ENCODE peak calls at places on chromosomes 4 and X, in eight cellular contexts. One of them, this sample, is unnamed.

GRCh38 chr4:122777846-122778501 is 45.5 kb downstream of the BBS12 start:
- DNase-seq in stimulated activated CD4-positive, alpha-beta T cell treated with anti-CD3 and anti-CD28 coated beads, Interleukin-12 subunit alpha, Interleukin-12 subunit beta, amount 100 ng/mL, for 4 hours: no peak
- DNase-seq in osteocyte: no peak
- DNase-seq in putamen: no peak
- DNase-seq in GM03348: peak
- DNase-seq in stimulated activated CD8-positive, alpha-beta memory T cell treated with anti-CD3 and anti-CD28 coated beads, Interleukin-15, amount 100 ng/mL, for 48 hours: no peak
- DNase-seq in NCI-H1694 treated with DMSO at 0.1 percent for 48 hours: no peak
- DNase-seq in AML-193: no peak
- DNase-seq in this sample: no peak

GRCh38 chr4:26985836-26986235 is 125.2 kb downstream of the STIM2 start:
- DNase-seq in stimulated activated CD4-positive, alpha-beta T cell treated with anti-CD3 and anti-CD28 coated beads, Interleukin-12 subunit alpha, Interleukin-12 subunit beta, amount 100 ng/mL, for 4 hours: no peak
- DNase-seq in stimulated activated CD8-positive, alpha-beta memory T cell treated with anti-CD3 and anti-CD28 coated beads, Interleukin-15, amount 100 ng/mL, for 48 hours: no peak
- DNase-seq in GM03348: no peak
- DNase-seq in putamen: no peak
- DNase-seq in osteocyte: no peak
- DNase-seq in NCI-H1694 treated with DMSO at 0.1 percent for 48 hours: no peak
- DNase-seq in AML-193: no peak
- DNase-seq in this sample: no peak

GRCh38 chrX:100863326-100863854 is 10.8 kb downstream of the NOX1 start:
- DNase-seq in putamen: no peak
- DNase-seq in AML-193: no peak
- DNase-seq in osteocyte: no peak
- DNase-seq in stimulated activated CD4-positive, alpha-beta T cell treated with anti-CD3 and anti-CD28 coated beads, Interleukin-12 subunit alpha, Interleukin-12 subunit beta, amount 100 ng/mL, for 4 hours: no peak
- DNase-seq in stimulated activated CD8-positive, alpha-beta memory T cell treated with anti-CD3 and anti-CD28 coated beads, Interleukin-15, amount 100 ng/mL, for 48 hours: no peak
- DNase-seq in GM03348: no peak
- DNase-seq in NCI-H1694 treated with DMSO at 0.1 percent for 48 hours: no peak
- DNase-seq in this sample: no peak

GRCh38 chr4:68872442-68873217 is 56.8 kb downstream of the UGT2B10 start:
- DNase-seq in GM03348: no peak
- DNase-seq in stimulated activated CD4-positive, alpha-beta T cell treated with anti-CD3 and anti-CD28 coated beads, Interleukin-12 subunit alpha, Interleukin-12 subunit beta, amount 100 ng/mL, for 4 hours: no peak
- DNase-seq in stimulated activated CD8-positive, alpha-beta memory T cell treated with anti-CD3 and anti-CD28 coated beads, Interleukin-15, amount 100 ng/mL, for 48 hours: no peak
- DNase-seq in putamen: no peak
- DNase-seq in AML-193: no peak
- DNase-seq in osteocyte: no peak
- DNase-seq in NCI-H1694 treated with DMSO at 0.1 percent for 48 hours: no peak
- DNase-seq in this sample: peak

GRCh38 chrX:15188039-15188438 is 81.8 kb downstream of the ASB9 start:
- DNase-seq in stimulated activated CD8-positive, alpha-beta memory T cell treated with anti-CD3 and anti-CD28 coated beads, Interleukin-15, amount 100 ng/mL, for 48 hours: no peak
- DNase-seq in AML-193: no peak
- DNase-seq in stimulated activated CD4-positive, alpha-beta T cell treated with anti-CD3 and anti-CD28 coated beads, Interleukin-12 subunit alpha, Interleukin-12 subunit beta, amount 100 ng/mL, for 4 hours: no peak
- DNase-seq in NCI-H1694 treated with DMSO at 0.1 percent for 48 hours: no peak
- DNase-seq in osteocyte: no peak
- DNase-seq in GM03348: no peak
- DNase-seq in putamen: no peak
- DNase-seq in this sample: no peak

GRCh38 chrX:130637591-130637990 is 235.8 kb downstream of the RBMX2 start:
- DNase-seq in osteocyte: no peak
- DNase-seq in NCI-H1694 treated with DMSO at 0.1 percent for 48 hours: no peak
- DNase-seq in stimulated activated CD4-positive, alpha-beta T cell treated with anti-CD3 and anti-CD28 coated beads, Interleukin-12 subunit alpha, Interleukin-12 subunit beta, amount 100 ng/mL, for 4 hours: no peak
- DNase-seq in putamen: no peak
- DNase-seq in AML-193: no peak
- DNase-seq in GM03348: peak
- DNase-seq in stimulated activated CD8-positive, alpha-beta memory T cell treated with anti-CD3 and anti-CD28 coated beads, Interleukin-15, amount 100 ng/mL, for 48 hours: no peak
- DNase-seq in this sample: no peak

GRCh38 chrX:129115104-129115503 is 408.2 kb downstream of the SMARCA1 start:
- DNase-seq in GM03348: no peak
- DNase-seq in putamen: no peak
- DNase-seq in NCI-H1694 treated with DMSO at 0.1 percent for 48 hours: peak
- DNase-seq in osteocyte: no peak
- DNase-seq in stimulated activated CD4-positive, alpha-beta T cell treated with anti-CD3 and anti-CD28 coated beads, Interleukin-12 subunit alpha, Interleukin-12 subunit beta, amount 100 ng/mL, for 4 hours: no peak
- DNase-seq in stimulated activated CD8-positive, alpha-beta memory T cell treated with anti-CD3 and anti-CD28 coated beads, Interleukin-15, amount 100 ng/mL, for 48 hours: no peak
- DNase-seq in AML-193: peak
- DNase-seq in this sample: peak

GRCh38 chrX:12955882-12956703 is 18.8 kb upstream of the TMSB4X start:
- DNase-seq in GM03348: peak
- DNase-seq in AML-193: peak
- DNase-seq in stimulated activated CD8-positive, alpha-beta memory T cell treated with anti-CD3 and anti-CD28 coated beads, Interleukin-15, amount 100 ng/mL, for 48 hours: peak
- DNase-seq in putamen: no peak
- DNase-seq in stimulated activated CD4-positive, alpha-beta T cell treated with anti-CD3 and anti-CD28 coated beads, Interleukin-12 subunit alpha, Interleukin-12 subunit beta, amount 100 ng/mL, for 4 hours: no peak
- DNase-seq in NCI-H1694 treated with DMSO at 0.1 percent for 48 hours: no peak
- DNase-seq in osteocyte: no peak
- DNase-seq in this sample: peak

GRCh38 chrX:114800719-114801118 is 216.7 kb downstream of the IL13RA2 start:
- DNase-seq in GM03348: peak
- DNase-seq in AML-193: no peak
- DNase-seq in NCI-H1694 treated with DMSO at 0.1 percent for 48 hours: no peak
- DNase-seq in putamen: no peak
- DNase-seq in stimulated activated CD8-positive, alpha-beta memory T cell treated with anti-CD3 and anti-CD28 coated beads, Interleukin-15, amount 100 ng/mL, for 48 hours: no peak
- DNase-seq in stimulated activated CD4-positive, alpha-beta T cell treated with anti-CD3 and anti-CD28 coated beads, Interleukin-12 subunit alpha, Interleukin-12 subunit beta, amount 100 ng/mL, for 4 hours: no peak
- DNase-seq in osteocyte: no peak
- DNase-seq in this sample: peak

GRCh38 chrX:39527045-39527444 is 570.7 kb downstream of the BCOR start:
- DNase-seq in stimulated activated CD8-positive, alpha-beta memory T cell treated with anti-CD3 and anti-CD28 coated beads, Interleukin-15, amount 100 ng/mL, for 48 hours: no peak
- DNase-seq in putamen: no peak
- DNase-seq in stimulated activated CD4-positive, alpha-beta T cell treated with anti-CD3 and anti-CD28 coated beads, Interleukin-12 subunit alpha, Interleukin-12 subunit beta, amount 100 ng/mL, for 4 hours: no peak
- DNase-seq in GM03348: peak
- DNase-seq in AML-193: no peak
- DNase-seq in NCI-H1694 treated with DMSO at 0.1 percent for 48 hours: no peak
- DNase-seq in osteocyte: no peak
- DNase-seq in this sample: no peak

GRCh38 chr4:55074386-55074785 is 51.0 kb downstream of the KDR start:
- DNase-seq in putamen: no peak
- DNase-seq in GM03348: no peak
- DNase-seq in stimulated activated CD8-positive, alpha-beta memory T cell treated with anti-CD3 and anti-CD28 coated beads, Interleukin-15, amount 100 ng/mL, for 48 hours: no peak
- DNase-seq in AML-193: no peak
- DNase-seq in NCI-H1694 treated with DMSO at 0.1 percent for 48 hours: no peak
- DNase-seq in osteocyte: no peak
- DNase-seq in stimulated activated CD4-positive, alpha-beta T cell treated with anti-CD3 and anti-CD28 coated beads, Interleukin-12 subunit alpha, Interleukin-12 subunit beta, amount 100 ng/mL, for 4 hours: no peak
- DNase-seq in this sample: no peak

GRCh38 chr4:139740121-139740520 is 74.5 kb downstream of the MGST2 start:
- DNase-seq in GM03348: no peak
- DNase-seq in putamen: no peak
- DNase-seq in stimulated activated CD4-positive, alpha-beta T cell treated with anti-CD3 and anti-CD28 coated beads, Interleukin-12 subunit alpha, Interleukin-12 subunit beta, amount 100 ng/mL, for 4 hours: no peak
- DNase-seq in stimulated activated CD8-positive, alpha-beta memory T cell treated with anti-CD3 and anti-CD28 coated beads, Interleukin-15, amount 100 ng/mL, for 48 hours: no peak
- DNase-seq in osteocyte: peak
- DNase-seq in NCI-H1694 treated with DMSO at 0.1 percent for 48 hours: no peak
- DNase-seq in AML-193: no peak
- DNase-seq in this sample: no peak

GRCh38 chr4:76074995-76075600 is 589 bp downstream of the ART3 start:
- DNase-seq in stimulated activated CD4-positive, alpha-beta T cell treated with anti-CD3 and anti-CD28 coated beads, Interleukin-12 subunit alpha, Interleukin-12 subunit beta, amount 100 ng/mL, for 4 hours: no peak
- DNase-seq in stimulated activated CD8-positive, alpha-beta memory T cell treated with anti-CD3 and anti-CD28 coated beads, Interleukin-15, amount 100 ng/mL, for 48 hours: no peak
- DNase-seq in putamen: peak
- DNase-seq in osteocyte: no peak
- DNase-seq in GM03348: no peak
- DNase-seq in AML-193: no peak
- DNase-seq in NCI-H1694 treated with DMSO at 0.1 percent for 48 hours: no peak
- DNase-seq in this sample: no peak

GRCh38 chr4:74612837-74613236 is 167.9 kb downstream of the AREG start:
- DNase-seq in GM03348: no peak
- DNase-seq in stimulated activated CD8-positive, alpha-beta memory T cell treated with anti-CD3 and anti-CD28 coated beads, Interleukin-15, amount 100 ng/mL, for 48 hours: no peak
- DNase-seq in putamen: no peak
- DNase-seq in NCI-H1694 treated with DMSO at 0.1 percent for 48 hours: no peak
- DNase-seq in stimulated activated CD4-positive, alpha-beta T cell treated with anti-CD3 and anti-CD28 coated beads, Interleukin-12 subunit alpha, Interleukin-12 subunit beta, amount 100 ng/mL, for 4 hours: no peak
- DNase-seq in AML-193: no peak
- DNase-seq in osteocyte: no peak
- DNase-seq in this sample: no peak

GRCh38 chrX:129701624-129702069 is 37.1 kb upstream of the XPNPEP2 start:
- DNase-seq in stimulated activated CD4-positive, alpha-beta T cell treated with anti-CD3 and anti-CD28 coated beads, Interleukin-12 subunit alpha, Interleukin-12 subunit beta, amount 100 ng/mL, for 4 hours: no peak
- DNase-seq in osteocyte: no peak
- DNase-seq in AML-193: no peak
- DNase-seq in GM03348: peak
- DNase-seq in stimulated activated CD8-positive, alpha-beta memory T cell treated with anti-CD3 and anti-CD28 coated beads, Interleukin-15, amount 100 ng/mL, for 48 hours: no peak
- DNase-seq in putamen: no peak
- DNase-seq in NCI-H1694 treated with DMSO at 0.1 percent for 48 hours: no peak
- DNase-seq in this sample: no peak